ENCODE peak calls at places on chromosomes 3 and 15, in six cellular contexts. G, K, E, M, A and T are unnamed samples.
A peak's percentile ranks its signal among the peaks of the same experiment; 100 is the strongest.

GRCh38 chr3:141487419-141488345 is 855 bp downstream of the RASA2 start:
- DNase-seq in G (no peak), K (peak; percentile 69), E (peak; percentile 94), M (peak; percentile 62), A (peak; percentile 37), T (peak; percentile 77)

GRCh38 chr3:4466783-4467521 is at the start of gene SUMF1:
- DNase-seq in G (peak; percentile 57), K (peak; percentile 69), E (peak; percentile 85), M (peak; percentile 74), A (peak; percentile 79), T (peak; percentile 93)

GRCh38 chr3:125381743-125382142 is 6.6 kb upstream of the ZNF148 start:
- DNase-seq in G (no peak), K (no peak), E (peak; percentile 47), M (peak; percentile 63), A (no peak), T (no peak)

GRCh38 chr15:92617197-92618037 is 38.2 kb downstream of the FAM174B start:
- DNase-seq in G (no peak), K (no peak), E (no peak), M (peak; percentile 87), A (peak; percentile 87), T (no peak)

GRCh38 chr3:65672876-65673815 is 365.6 kb downstream of the MAGI1 start:
- DNase-seq in G (no peak), K (peak; percentile 65), E (peak; percentile 50), M (peak; percentile 25), A (peak; percentile 70), T (peak; percentile 13)

GRCh38 chr3:51935886-51936755 is 5.6 kb downstream of the RRP9 start:
- DNase-seq in G (no peak), K (no peak), E (no peak), M (no peak), A (no peak), T (no peak)

GRCh38 chr3:178705925-178706324 is 169.7 kb downstream of the KCNMB2 start:
- DNase-seq in G (no peak), K (no peak), E (no peak), M (peak; percentile 17), A (no peak), T (no peak)

GRCh38 chr3:38131621-38132369 is 5.1 kb downstream of the ACAA1 start:
- DNase-seq in G (no peak), K (peak; percentile 72), E (no peak), M (peak; percentile 25), A (peak; percentile 60), T (no peak)

GRCh38 chr3:24583004-24583403 is 88.4 kb upstream of the THRB start:
- DNase-seq in G (no peak), K (no peak), E (no peak), M (no peak), A (peak; percentile 17), T (no peak)

GRCh38 chr15:82880704-82881103 is 71.3 kb downstream of the WHAMM start:
- DNase-seq in G (no peak), K (no peak), E (no peak), M (no peak), A (no peak), T (no peak)

GRCh38 chr15:27410986-27411385 is 440.0 kb downstream of the GABRG3 start:
- DNase-seq in G (no peak), K (no peak), E (no peak), M (peak; percentile 90), A (no peak), T (no peak)

GRCh38 chr3:4043867-4044575 is 244.8 kb downstream of the LRRN1 start:
- DNase-seq in G (no peak), K (no peak), E (no peak), M (peak; percentile 14), A (no peak), T (no peak)

GRCh38 chr3:13142552-13143380 is 69.5 kb upstream of the IQSEC1 start:
- DNase-seq in G (no peak), K (no peak), E (no peak), M (no peak), A (no peak), T (no peak)

GRCh38 chr3:108073712-108074431 is 17.0 kb downstream of the CD47 start:
- DNase-seq in G (no peak), K (no peak), E (no peak), M (no peak), A (no peak), T (no peak)

GRCh38 chr3:197309528-197310361 is 11.3 kb upstream of the DLG1 start:
- DNase-seq in G (no peak), K (no peak), E (peak; percentile 45), M (peak; percentile 95), A (peak; percentile 92), T (no peak)

GRCh38 chr3:4820296-4821121 is 158.7 kb upstream of the BHLHE40 start:
- DNase-seq in G (no peak), K (no peak), E (no peak), M (no peak), A (no peak), T (no peak)

GRCh38 chr3:134395103-134395502 is 20.9 kb upstream of the AMOTL2 start:
- DNase-seq in G (no peak), K (no peak), E (no peak), M (no peak), A (no peak), T (no peak)

GRCh38 chr3:43537206-43537605 is 84.6 kb downstream of the ANO10 start:
- DNase-seq in G (no peak), K (no peak), E (no peak), M (no peak), A (no peak), T (no peak)

GRCh38 chr3:158104346-158105020 is 1.7 kb downstream of the SHOX2 start:
- DNase-seq in G (no peak), K (no peak), E (no peak), M (no peak), A (no peak), T (no peak)

GRCh38 chr3:94269763-94270162 is 206.9 kb downstream of the NSUN3 start:
- DNase-seq in G (no peak), K (no peak), E (no peak), M (peak; percentile 60), A (no peak), T (no peak)

GRCh38 chr3:58353722-58354553 is 21.2 kb downstream of the PXK start:
- DNase-seq in G (no peak), K (no peak), E (peak; percentile 79), M (no peak), A (peak; percentile 57), T (no peak)

GRCh38 chr15:68672251-68672650 is 93.5 kb downstream of the CORO2B start:
- DNase-seq in G (no peak), K (no peak), E (no peak), M (no peak), A (no peak), T (no peak)

GRCh38 chr3:159627634-159628033 is 361.0 kb upstream of the IL12A start:
- DNase-seq in G (no peak), K (no peak), E (no peak), M (no peak), A (no peak), T (no peak)

GRCh38 chr3:107367353-107367752 is 9.9 kb upstream of the CCDC54 start:
- DNase-seq in G (no peak), K (no peak), E (peak; percentile 5), M (peak; percentile 90), A (peak; percentile 78), T (no peak)

GRCh38 chr3:161508852-161509477 is 12.4 kb downstream of the OTOL1 start:
- DNase-seq in G (no peak), K (no peak), E (peak; percentile 27), M (no peak), A (peak; percentile 12), T (peak; percentile 15)

GRCh38 chr3:44996556-44996969 is 20.5 kb downstream of the EXOSC7 start:
- DNase-seq in G (no peak), K (no peak), E (no peak), M (no peak), A (no peak), T (peak; percentile 24)

GRCh38 chr15:85282504-85283115 is 97.8 kb upstream of the AKAP13 start:
- DNase-seq in G (no peak), K (no peak), E (no peak), M (peak; percentile 80), A (peak; percentile 10), T (no peak)

GRCh38 chr3:5732081-5732480 is 544.6 kb downstream of the EDEM1 start:
- DNase-seq in G (no peak), K (no peak), E (no peak), M (no peak), A (no peak), T (no peak)

GRCh38 chr3:165749817-165750216 is 87.4 kb downstream of the BCHE start:
- DNase-seq in G (no peak), K (no peak), E (no peak), M (no peak), A (no peak), T (no peak)

GRCh38 chr15:23869391-23869790 is 182.3 kb upstream of the NDN start:
- DNase-seq in G (no peak), K (peak; percentile 63), E (no peak), M (peak; percentile 12), A (no peak), T (no peak)

GRCh38 chr3:48086736-48087470 is 70.7 kb upstream of the MAP4 start:
- DNase-seq in G (no peak), K (no peak), E (no peak), M (peak; percentile 79), A (peak; percentile 44), T (no peak)

GRCh38 chr15:63420333-63420741 is 38.7 kb upstream of the CA12 start:
- DNase-seq in G (no peak), K (no peak), E (no peak), M (no peak), A (peak; percentile 37), T (no peak)
- TF ChIP-seq CTCF in G (no peak), K (no peak), E (no peak), M (no peak), A (no peak), T (no peak)

GRCh38 chr3:47036145-47036544 is 56.7 kb downstream of the NBEAL2 start:
- DNase-seq in G (no peak), K (no peak), E (no peak), M (no peak), A (no peak), T (no peak)

GRCh38 chr3:47035645-47036044 is 56.2 kb downstream of the NBEAL2 start:
- DNase-seq in G (no peak), K (no peak), E (no peak), M (no peak), A (no peak), T (no peak)

GRCh38 chr3:47034868-47035489 is 55.5 kb downstream of the NBEAL2 start:
- DNase-seq in G (no peak), K (no peak), E (no peak), M (no peak), A (no peak), T (no peak)
- TF ChIP-seq CTCF in G (no peak), K (no peak), E (no peak), M (no peak), A (no peak), T (no peak)

DNA sequence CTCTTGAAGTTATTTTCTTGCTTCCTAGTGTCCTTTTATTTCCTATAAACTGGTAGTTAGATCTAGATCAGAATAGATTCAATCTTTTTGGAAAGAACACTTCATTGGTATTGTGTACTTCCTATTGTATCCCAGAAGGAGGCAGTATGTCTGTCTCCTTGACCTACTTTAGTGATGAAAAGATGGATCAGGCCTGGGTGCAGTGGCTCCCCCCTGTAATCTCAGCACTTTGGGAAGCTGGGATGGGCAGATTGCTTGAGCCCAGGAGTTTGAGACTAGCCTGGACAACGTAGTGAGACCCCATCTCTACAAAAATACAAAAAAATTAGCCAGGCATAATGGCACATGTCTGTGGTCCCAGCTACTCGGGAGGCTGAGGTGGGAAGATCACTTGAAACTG is 12.0 kb downstream of the BSN start:
- DNase-seq in G (no peak), K (no peak), E (no peak), M (no peak), A (peak; percentile 3), T (no peak)
- TF ChIP-seq CTCF in G (no peak), K (no peak), E (peak; percentile 65), M (peak; percentile 23), A (peak; percentile 36), T (peak; percentile 26)

GRCh38 chr15:78340243-78341056 is at the start of gene CRABP1:
- DNase-seq in G (no peak), K (no peak), E (no peak), M (no peak), A (no peak), T (no peak)
- TF ChIP-seq CTCF in G (no peak), K (no peak), E (no peak), M (no peak), A (no peak), T (no peak)